ENCODE peak calls at places on chromosomes 4 and X, in eight cellular contexts. A is heart left ventricle, U is left ventricle myocardium inferior, B is sigmoid colon, R is body of pancreas, M is A549, E is tibial artery, X is breast epithelium. T is an unnamed sample.

GRCh38 chr4:121977251-121978168 is 25.6 kb upstream of the TRPC3 start:
- DNase-seq in A (no peak), U (no peak), B (no peak), R (no peak), M (no peak), E (no peak), X (no peak), T (no peak)

GRCh38 chrX:104921606-104922205 is 298.8 kb downstream of the TEX13A start:
- DNase-seq in A (no peak), U (peak; percentile 8), B (peak; percentile 57), R (peak; percentile 5), M (no peak), E (peak; percentile 54), X (no peak), T (no peak)

GRCh38 chr4:8411351-8412180 is 29.0 kb downstream of the ACOX3 start:
- DNase-seq in A (peak; percentile 26), U (no peak), B (no peak), R (no peak), M (no peak), E (no peak), X (no peak), T (no peak)

GRCh38 chr4:185538806-185539205 is 3.5 kb upstream of the PDLIM3 start:
- DNase-seq in A (no peak), U (no peak), B (no peak), R (no peak), M (no peak), E (no peak), X (no peak), T (no peak)

GRCh38 chr4:82906469-82906868 is 5.9 kb downstream of the THAP9 start:
- DNase-seq in A (no peak), U (no peak), B (no peak), R (no peak), M (no peak), E (no peak), X (no peak), T (no peak)

GRCh38 chr4:6603128-6603527 is 28.1 kb downstream of the MAN2B2 start:
- DNase-seq in A (no peak), U (no peak), B (no peak), R (no peak), M (no peak), E (no peak), X (no peak), T (no peak)

GRCh38 chr4:161829631-161830030 is 334.2 kb downstream of the FSTL5 start:
- DNase-seq in A (no peak), U (no peak), B (no peak), R (no peak), M (no peak), E (no peak), X (no peak), T (no peak)

GRCh38 chrX:73468376-73468775 is 21.5 kb downstream of the CDX4 start:
- DNase-seq in A (no peak), U (no peak), B (no peak), R (no peak), M (no peak), E (no peak), X (no peak), T (no peak)

GRCh38 chr4:29326816-29327215 is 1393.4 kb upstream of the PCDH7 start:
- DNase-seq in A (no peak), U (no peak), B (no peak), R (no peak), M (no peak), E (no peak), X (no peak), T (no peak)

GRCh38 chrX:72470111-72470510 is 102.5 kb downstream of the HDAC8 start:
- DNase-seq in A (no peak), U (no peak), B (no peak), R (no peak), M (no peak), E (no peak), X (no peak), T (no peak)

DNA sequence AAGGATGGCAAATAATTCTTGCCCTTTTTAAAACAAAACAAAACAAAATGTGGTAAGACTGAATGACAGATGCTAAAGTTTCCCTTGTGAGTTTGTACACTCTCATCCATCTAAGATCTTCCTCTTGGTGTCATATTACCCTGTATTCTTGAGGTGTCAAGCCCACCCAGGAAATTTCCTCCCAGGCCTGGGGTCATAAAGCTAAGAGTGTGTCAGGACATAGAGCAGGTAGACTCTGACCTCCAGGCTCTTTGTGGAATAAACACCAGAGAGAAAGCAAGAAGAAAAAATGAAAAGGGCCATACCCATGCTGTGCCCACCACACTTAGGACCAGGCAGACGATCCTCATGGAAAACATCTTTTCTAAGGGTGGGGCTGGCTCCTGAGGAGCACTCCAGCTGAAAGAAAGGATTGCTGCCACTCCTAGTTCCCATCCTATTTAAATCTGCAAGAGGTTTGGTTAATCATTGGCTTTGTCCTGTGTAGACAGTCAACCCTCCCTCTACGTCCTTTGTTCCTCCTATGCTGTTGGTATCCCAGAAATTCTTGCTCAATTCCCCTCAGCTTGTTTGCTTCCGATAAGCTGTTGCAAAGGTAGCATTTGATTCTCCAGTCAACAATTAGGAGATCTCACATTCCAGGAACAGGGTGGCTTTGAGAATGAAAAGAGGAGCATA is at the start of gene FGA:
- DNase-seq in A (no peak), U (no peak), B (no peak), R (no peak), M (peak; percentile 28), E (no peak), X (no peak), T (no peak)
- H3K4me1 ChIP-seq in A (no peaks in the 10 kb centered on the region), U (no peaks in the 10 kb centered on the region), B (no peaks in the 10 kb centered on the region), R (peaks cover 9% of the 10 kb centered on the region), M (peaks cover 53% of the 10 kb centered on the region), E (no peaks in the 10 kb centered on the region), X (no peaks in the 10 kb centered on the region), T (no peaks in the 10 kb centered on the region)

GRCh38 chr4:158239196-158239595 is 28.9 kb downstream of the TMEM144 start:
- DNase-seq in A (no peak), U (no peak), B (no peak), R (no peak), M (no peak), E (no peak), X (no peak), T (no peak)

GRCh38 chr4:158238574-158238973 is 28.3 kb downstream of the TMEM144 start:
- DNase-seq in A (no peak), U (no peak), B (no peak), R (no peak), M (no peak), E (no peak), X (no peak), T (no peak)

GRCh38 chr4:158243071-158243470 is 32.8 kb downstream of the TMEM144 start:
- DNase-seq in A (no peak), U (no peak), B (no peak), R (no peak), M (no peak), E (no peak), X (no peak), T (no peak)
- H3K9me3 ChIP-seq in A (no peaks in the 10 kb centered on the region), U (no peaks in the 10 kb centered on the region), B (no peaks in the 10 kb centered on the region), R (no peaks in the 10 kb centered on the region), M (no peaks in the 10 kb centered on the region), E (no peaks in the 10 kb centered on the region), X (no peaks in the 10 kb centered on the region), T (no peaks in the 10 kb centered on the region)

GRCh38 chrX:48854898-48855297 is 19.5 kb upstream of the PCSK1N start:
- DNase-seq in A (no peak), U (no peak), B (no peak), R (no peak), M (no peak), E (no peak), X (no peak), T (no peak)
- H3K4me1 ChIP-seq in A (no peaks in the 10 kb centered on the region), U (no peaks in the 10 kb centered on the region), B (no peaks in the 10 kb centered on the region), R (no peaks in the 10 kb centered on the region), M (no peaks in the 10 kb centered on the region), E (no peaks in the 10 kb centered on the region), X (no peaks in the 10 kb centered on the region), T (no peaks in the 10 kb centered on the region)

DNA sequence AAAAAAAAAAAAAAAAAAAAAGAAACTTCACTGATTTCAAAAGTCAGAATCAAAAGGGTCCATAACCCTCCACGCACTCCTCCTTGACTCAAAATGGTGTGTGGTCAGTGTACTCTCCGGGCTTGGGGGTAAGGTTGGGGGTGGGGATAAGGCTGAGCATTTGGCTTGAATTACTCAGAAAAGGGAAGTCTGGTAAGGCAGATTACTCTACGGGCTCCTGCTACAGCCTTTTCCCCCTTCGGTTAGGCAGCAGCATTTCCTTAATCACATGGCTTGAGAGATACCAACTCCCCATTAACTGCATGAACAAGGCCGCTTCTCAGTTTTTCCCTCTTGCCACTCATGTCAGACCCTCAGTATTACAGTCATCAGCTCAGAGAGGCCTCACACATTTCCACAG is 135.4 kb upstream of the DUSP21 start:
- DNase-seq in A (no peak), U (no peak), B (no peak), R (no peak), M (no peak), E (no peak), X (no peak), T (no peak)
- H3K9me3 ChIP-seq in A (no peaks in the 10 kb centered on the region), U (no peaks in the 10 kb centered on the region), B (no peaks in the 10 kb centered on the region), R (no peaks in the 10 kb centered on the region), M (no peaks in the 10 kb centered on the region), E (no peaks in the 10 kb centered on the region), X (no peaks in the 10 kb centered on the region), T (no peaks in the 10 kb centered on the region)

DNA sequence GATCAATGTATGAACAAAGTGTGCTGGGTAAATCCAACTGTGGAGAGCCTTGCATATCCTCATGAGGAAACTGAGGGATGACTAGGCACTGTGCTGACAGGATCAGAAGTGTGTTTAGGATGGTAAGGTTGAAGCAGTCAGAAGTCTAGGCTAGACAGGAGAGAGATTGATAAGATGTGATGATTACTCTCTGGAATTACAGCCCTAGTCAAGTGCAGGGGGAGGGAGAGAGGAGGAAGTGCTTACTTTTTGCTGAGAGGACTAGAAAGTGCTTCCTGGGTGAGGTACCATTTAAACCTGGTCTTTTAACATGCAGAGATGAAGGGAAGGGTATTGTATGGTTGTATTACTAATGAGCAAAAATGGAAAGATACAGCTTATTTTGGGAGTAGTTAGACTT is 23.7 kb downstream of the FHIP1A start:
- DNase-seq in A (no peak), U (no peak), B (no peak), R (no peak), M (no peak), E (no peak), X (no peak), T (no peak)
- H3K4me1 ChIP-seq in A (no peaks in the 10 kb centered on the region), U (peaks cover 20% of the 10 kb centered on the region), B (peaks cover 8% of the 10 kb centered on the region), R (peaks cover 50% of the 10 kb centered on the region), M (peaks cover 4% of the 10 kb centered on the region), E (no peaks in the 10 kb centered on the region), X (no peaks in the 10 kb centered on the region), T (no peaks in the 10 kb centered on the region)

GRCh38 chr4:67915400-67915966 is 31.7 kb upstream of the TMPRSS11D start:
- DNase-seq in A (no peak), U (no peak), B (no peak), R (no peak), M (no peak), E (no peak), X (no peak), T (no peak)
- H3K9me3 ChIP-seq in A (no peaks in the 10 kb centered on the region), U (no peaks in the 10 kb centered on the region), B (no peaks in the 10 kb centered on the region), R (no peaks in the 10 kb centered on the region), M (no peaks in the 10 kb centered on the region), E (no peaks in the 10 kb centered on the region), X (no peaks in the 10 kb centered on the region), T (no peaks in the 10 kb centered on the region)